ENCODE peak calls at places on chromosomes 6 and 20, in nine cellular contexts. D, G, Z, B, R, L, A, J and F are unnamed samples.

GRCh38 chr20:13430346-13431002 is 208.3 kb downstream of the TASP1 start:
- DNase-seq in L (peak), B (peak), G (no peak), D (no peak), R (no peak), A (no peak), J (peak), Z (no peak), F (no peak)

GRCh38 chr20:34179636-34180360 is 61.4 kb upstream of the ASIP start:
- DNase-seq in R (no peak), D (no peak), G (no peak), B (no peak), A (no peak), Z (no peak), L (no peak), J (peak), F (no peak)

GRCh38 chr6:111843347-111844147 is 29.7 kb downstream of the FYN start:
- DNase-seq in G (no peak), J (no peak), B (no peak), R (no peak), D (no peak), Z (no peak), A (peak), L (no peak), F (no peak)

GRCh38 chr20:36060676-36061075 is 92.3 kb downstream of the CNBD2 start:
- DNase-seq in B (no peak), G (no peak), R (no peak), L (peak), D (no peak), J (no peak), A (no peak), Z (no peak), F (no peak)

GRCh38 chr20:8790442-8791074 is 278.3 kb upstream of the PLCB4 start:
- DNase-seq in L (peak), A (peak), Z (no peak), G (no peak), J (peak), D (no peak), R (peak), B (peak), F (peak)

GRCh38 chr6:91276315-91276714 is 689.4 kb upstream of the MAP3K7 start:
- DNase-seq in J (peak), A (no peak), Z (no peak), D (no peak), L (peak), R (peak), G (no peak), B (peak), F (peak)

GRCh38 chr20:60694763-60695162 is 557.3 kb upstream of the CDH4 start:
- DNase-seq in G (no peak), R (no peak), J (no peak), A (no peak), B (no peak), D (no peak), Z (no peak), L (peak), F (no peak)

GRCh38 chr20:20549699-20550098 is 162.7 kb downstream of the RALGAPA2 start:
- DNase-seq in A (peak), D (no peak), Z (no peak), L (peak), J (peak), R (no peak), G (no peak), B (peak), F (no peak)

GRCh38 chr6:106702451-106703110 is 73.2 kb downstream of the QRSL1 start:
- DNase-seq in G (no peak), J (no peak), Z (no peak), R (no peak), L (no peak), B (no peak), A (no peak), D (no peak), F (no peak)

GRCh38 chr6:137161975-137162374 is 11.5 kb downstream of the IL22RA2 start:
- DNase-seq in J (no peak), A (no peak), Z (no peak), B (peak), L (no peak), G (no peak), R (no peak), D (no peak), F (no peak)

GRCh38 chr6:131383421-131384411 is 189.3 kb upstream of the ARG1 start:
- DNase-seq in A (no peak), B (no peak), J (no peak), G (no peak), L (no peak), Z (no peak), R (peak), D (no peak), F (peak)

GRCh38 chr6:12990162-12990561 is 273.6 kb downstream of the PHACTR1 start:
- DNase-seq in D (no peak), B (no peak), J (no peak), Z (no peak), L (no peak), R (no peak), A (no peak), G (no peak), F (no peak)

GRCh38 chr20:54138427-54138826 is 35.4 kb downstream of the CYP24A1 start:
- DNase-seq in L (no peak), J (no peak), B (no peak), Z (no peak), G (no peak), A (no peak), R (no peak), D (no peak), F (no peak)

GRCh38 chr20:33694666-33695065 is 8.5 kb upstream of the E2F1 start:
- DNase-seq in J (no peak), L (no peak), R (no peak), Z (no peak), G (no peak), B (no peak), D (no peak), A (no peak), F (no peak)

GRCh38 chr20:47642118-47642517 is 140.4 kb downstream of the NCOA3 start:
- DNase-seq in J (no peak), Z (no peak), A (no peak), B (no peak), D (no peak), R (no peak), G (no peak), L (no peak), F (no peak)

GRCh38 chr20:18727032-18727508 is 86.5 kb upstream of the SCP2D1 start:
- DNase-seq in R (no peak), B (peak), D (no peak), A (no peak), G (no peak), J (no peak), L (peak), Z (no peak), F (no peak)

GRCh38 chr20:14820771-14821170 is 483.4 kb upstream of the FLRT3 start:
- DNase-seq in R (peak), L (peak), J (peak), D (no peak), Z (no peak), A (peak), G (no peak), B (peak), F (no peak)

GRCh38 chr6:32692019-32692418 is 25.6 kb upstream of the HLA-DQB1 start:
- DNase-seq in R (peak), D (no peak), G (no peak), Z (no peak), L (peak), J (peak), A (no peak), B (peak), F (peak)

GRCh38 chr6:151502499-151502898 is 8.7 kb downstream of the CCDC170 start:
- DNase-seq in R (no peak), A (no peak), J (no peak), Z (no peak), B (peak), G (no peak), L (peak), D (no peak), F (peak)

GRCh38 chr6:104887350-104887749 is 27.6 kb upstream of the HACE1 start:
- DNase-seq in R (peak), L (peak), J (peak), B (peak), D (no peak), Z (no peak), A (peak), G (no peak), F (peak)

GRCh38 chr6:2752477-2753115 is 1.9 kb upstream of the MYLK4 start:
- DNase-seq in A (no peak), L (no peak), R (no peak), Z (no peak), G (no peak), B (peak), J (no peak), D (no peak), F (no peak)

GRCh38 chr6:2750832-2751231 is at the start of gene MYLK4:
- DNase-seq in J (no peak), R (no peak), A (no peak), Z (no peak), D (no peak), L (no peak), B (no peak), G (no peak), F (no peak)

GRCh38 chr6:2748183-2748582 is 2.5 kb downstream of the MYLK4 start:
- DNase-seq in J (no peak), L (no peak), D (no peak), Z (no peak), A (no peak), B (no peak), R (no peak), G (no peak), F (peak)

GRCh38 chr6:2751871-2752270 is 1.1 kb upstream of the MYLK4 start:
- DNase-seq in A (no peak), J (no peak), L (no peak), Z (no peak), R (no peak), B (no peak), D (no peak), G (no peak), F (no peak)

DNA sequence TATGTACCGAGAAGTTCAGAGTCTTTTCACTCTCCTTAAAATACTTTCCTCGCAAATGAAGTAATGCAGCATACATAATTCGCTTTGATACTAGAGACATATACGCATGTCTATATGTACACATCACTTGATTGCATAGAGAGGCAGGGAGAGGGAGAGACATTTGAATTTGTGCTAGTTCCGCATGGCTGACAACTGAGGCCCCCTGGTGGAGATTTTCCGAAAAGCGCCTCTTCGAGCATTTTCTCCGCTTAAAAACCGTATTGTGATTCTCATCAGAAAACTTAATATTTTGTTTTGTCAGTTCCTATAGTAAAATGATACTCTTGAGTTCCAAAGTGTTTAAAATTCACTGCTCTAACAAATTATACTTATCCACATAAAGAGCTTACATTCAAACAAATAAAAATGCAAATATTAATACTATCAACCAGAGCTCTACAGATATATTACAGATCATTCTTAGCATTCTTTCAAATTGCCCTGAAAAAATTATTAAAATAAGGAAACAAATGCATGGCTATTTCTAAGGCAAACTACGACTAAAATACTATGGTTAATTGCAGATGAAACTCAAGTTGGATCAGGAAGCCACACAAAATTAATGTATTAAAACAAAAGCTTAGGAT is 636 bp downstream of the MYLK4 start:
- DNase-seq in L (no peak), J (peak), D (no peak), G (no peak), B (peak), R (peak), Z (peak), A (peak), F (peak)
- H3K4me3 ChIP-seq in L (no peak), J (no peak), D (no peak), G (no peak), B (no peak), R (no peak), Z (no peak), A (no peak), F (no peak)

GRCh38 chr6:27294409-27294808 is 17.7 kb downstream of the POM121L2 start:
- DNase-seq in B (no peak), L (peak), J (peak), G (no peak), Z (no peak), R (peak), D (no peak), A (no peak), F (no peak)

GRCh38 chr6:27297857-27298730 is 14.0 kb downstream of the POM121L2 start:
- DNase-seq in G (no peak), L (peak), Z (no peak), J (peak), B (peak), D (no peak), R (peak), A (peak), F (peak)

GRCh38 chr6:27295301-27296079 is 16.6 kb downstream of the POM121L2 start:
- DNase-seq in Z (no peak), L (peak), G (no peak), A (peak), J (peak), D (no peak), B (peak), R (peak), F (peak)

GRCh38 chr6:27297484-27297856 is 14.6 kb downstream of the POM121L2 start:
- DNase-seq in L (no peak), G (no peak), Z (no peak), A (no peak), R (no peak), J (no peak), D (no peak), B (no peak), F (no peak)

GRCh38 chr6:27296106-27296783 is 15.8 kb downstream of the POM121L2 start:
- DNase-seq in B (peak), J (peak), A (peak), R (peak), G (no peak), L (peak), Z (no peak), D (no peak), F (peak)
- H3K4me3 ChIP-seq in B (peak), J (peak), A (peak), R (peak), G (no peak), L (peak), Z (no peak), D (peak), F (peak)

GRCh38 chr6:42366999-42367352 is 84.8 kb downstream of the TRERF1 start:
- DNase-seq in L (no peak), G (no peak), Z (no peak), B (no peak), D (no peak), A (no peak), J (no peak), R (no peak), F (no peak)

GRCh38 chr6:42367353-42368011 is 84.2 kb downstream of the TRERF1 start:
- DNase-seq in A (no peak), Z (peak), L (no peak), D (no peak), J (no peak), B (no peak), R (no peak), G (no peak), F (no peak)

GRCh38 chr6:42369568-42369967 is 82.2 kb downstream of the TRERF1 start:
- DNase-seq in G (no peak), R (no peak), D (no peak), L (peak), J (peak), A (no peak), B (peak), Z (peak), F (no peak)

GRCh38 chr6:42366011-42366705 is 85.6 kb downstream of the TRERF1 start:
- DNase-seq in A (no peak), L (no peak), R (no peak), J (no peak), D (no peak), Z (peak), B (no peak), G (no peak), F (no peak)

GRCh38 chr6:42368156-42368555 is 83.6 kb downstream of the TRERF1 start:
- DNase-seq in D (no peak), R (no peak), A (no peak), B (no peak), Z (peak), J (no peak), L (no peak), G (no peak), F (no peak)
- H3K4me3 ChIP-seq in D (no peak), R (no peak), A (no peak), B (no peak), Z (no peak), J (no peak), L (no peak), G (no peak), F (no peak)

GRCh38 chr6:20669571-20670314 is 135.5 kb downstream of the CDKAL1 start:
- DNase-seq in Z (no peak), J (no peak), R (no peak), L (no peak), D (no peak), A (no peak), G (no peak), B (no peak), F (no peak)
- H3K4me3 ChIP-seq in Z (no peak), J (no peak), R (no peak), L (no peak), D (no peak), A (no peak), G (no peak), B (no peak), F (no peak)

GRCh38 chr20:37346526-37347346 is 796 bp downstream of the SRC start:
- DNase-seq in D (peak), Z (peak), B (no peak), G (peak), L (no peak), A (no peak), R (peak), J (no peak), F (no peak)
- H3K4me3 ChIP-seq in D (peak), Z (peak), B (peak), G (peak), L (peak), A (peak), R (peak), J (peak), F (peak)

GRCh38 chr20:32473231-32474008 is 111.7 kb downstream of the NOL4L start:
- DNase-seq in A (no peak), G (no peak), D (no peak), Z (no peak), L (no peak), B (no peak), J (no peak), R (peak), F (no peak)
- H3K4me3 ChIP-seq in A (peak), G (peak), D (no peak), Z (no peak), L (no peak), B (no peak), J (no peak), R (no peak), F (no peak)

GRCh38 chr6:142926494-142927273 is 18.3 kb downstream of the HIVEP2 start:
- DNase-seq in L (peak), J (peak), A (peak), G (peak), Z (peak), B (peak), D (peak), R (peak), F (peak)
- H3K4me3 ChIP-seq in L (peak), J (peak), A (peak), G (peak), Z (peak), B (peak), D (peak), R (peak), F (peak)

GRCh38 chr6:127519469-127519785 is 292 bp upstream of the MTCL3 start:
- DNase-seq in B (no peak), L (no peak), D (no peak), Z (no peak), R (no peak), J (no peak), A (no peak), G (no peak), F (no peak)

GRCh38 chr6:127516676-127517273 is 2.4 kb downstream of the MTCL3 start:
- DNase-seq in A (peak), G (no peak), J (peak), R (peak), Z (no peak), L (peak), B (peak), D (no peak), F (peak)

GRCh38 chr6:127517698-127518097 is 1.4 kb downstream of the MTCL3 start:
- DNase-seq in Z (no peak), L (no peak), A (no peak), B (no peak), D (no peak), R (no peak), J (no peak), G (no peak), F (no peak)

GRCh38 chr6:127518710-127519468 is at the start of gene MTCL3:
- DNase-seq in Z (no peak), A (peak), J (peak), L (peak), D (peak), B (peak), R (peak), G (no peak), F (peak)

DNA sequence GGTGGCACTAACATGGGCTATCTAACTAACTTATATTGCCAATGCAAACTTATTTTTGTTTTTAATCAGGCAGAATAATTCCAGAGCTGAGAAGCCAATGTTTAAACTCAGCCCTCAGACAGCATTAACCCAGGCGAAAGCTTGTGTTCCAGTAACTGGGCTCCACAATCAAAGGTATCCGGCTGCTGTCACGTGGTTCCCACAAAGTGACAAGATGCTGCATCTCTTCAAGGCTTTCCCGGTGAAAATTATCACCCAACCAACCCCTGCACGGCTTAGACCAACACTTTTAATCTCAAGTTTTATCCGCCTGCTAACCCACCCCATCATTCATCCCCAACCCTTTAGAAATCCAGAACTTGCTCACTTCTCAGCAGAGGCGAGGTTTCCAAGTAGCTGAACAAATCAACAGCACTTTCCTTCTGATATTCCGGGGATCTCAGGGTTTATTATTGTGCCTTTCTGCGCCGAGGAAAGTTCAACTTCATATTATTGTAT is 874 bp downstream of the MTCL3 start:
- DNase-seq in B (no peak), G (no peak), J (peak), L (no peak), Z (no peak), A (no peak), R (peak), D (no peak), F (peak)
- H3K4me3 ChIP-seq in B (no peak), G (no peak), J (peak), L (no peak), Z (no peak), A (peak), R (peak), D (no peak), F (peak)